ENCODE peak calls at places on chromosomes 16 and 17, in four cellular contexts. F is colonic mucosa; B is transverse colon; A is CD8-positive, alpha-beta T cell. T is an unnamed sample.

GRCh38 chr16:4937782-4938682 is 1.1 kb upstream of the PPL start:
- DNase-seq in F (peak), B (peak), A (no peak), T (no peak)

GRCh38 chr17:11324846-11325420 is 83.9 kb downstream of the SHISA6 start:
- DNase-seq in B (no peak), F (no peak), A (no peak), T (no peak)

GRCh38 chr16:23857901-23858300 is 22.1 kb downstream of the PRKCB start:
- DNase-seq in B (no peak), A (no peak), F (no peak), T (no peak)

GRCh38 chr17:76529224-76529642 is 8.3 kb downstream of the CYGB start:
- DNase-seq in F (peak), A (no peak), B (peak), T (no peak)

GRCh38 chr16:4377573-4378146 is 6.0 kb downstream of the VASN start:
- DNase-seq in A (no peak), B (no peak), F (no peak), T (no peak)

GRCh38 chr16:740764-741505 is at the start of gene CIAO3:
- DNase-seq in F (peak), A (peak), B (peak), T (peak)

GRCh38 chr16:59543641-59544040 is 809.5 kb upstream of the GOT2 start:
- DNase-seq in B (no peak), A (no peak), F (no peak), T (no peak)

GRCh38 chr16:9141813-9142212 is 50.4 kb downstream of the HAPSTR1 start:
- DNase-seq in F (no peak), B (no peak), A (no peak), T (no peak)

GRCh38 chr16:56355786-56356275 is 69.5 kb downstream of the AMFR start:
- DNase-seq in A (no peak), F (no peak), B (peak), T (peak)

GRCh38 chr16:89010210-89010925 is 33.4 kb upstream of the CBFA2T3 start:
- DNase-seq in F (no peak), A (no peak), B (no peak), T (no peak)

GRCh38 chr17:3773511-3773910 is 27.5 kb downstream of the ITGAE start:
- DNase-seq in A (no peak), F (no peak), B (no peak), T (no peak)

GRCh38 chr17:12983986-12984932 is 33.6 kb downstream of the ELAC2 start:
- DNase-seq in A (no peak), F (peak), B (peak), T (no peak)

GRCh38 chr16:27408012-27408601 is 6.1 kb downstream of the IL21R start:
- DNase-seq in A (no peak), B (no peak), F (no peak), T (no peak)

GRCh38 chr17:1362964-1363363 is 37.1 kb downstream of the YWHAE start:
- DNase-seq in F (peak), B (peak), A (no peak), T (no peak)

GRCh38 chr17:42674755-42675347 is 1.9 kb downstream of the PLEKHH3 start:
- DNase-seq in B (peak), F (no peak), A (no peak), T (no peak)

GRCh38 chr17:20852541-20853370 is 190.1 kb downstream of the USP22 start:
- DNase-seq in A (no peak), F (no peak), B (peak), T (no peak)

GRCh38 chr17:81911277-81911961 is at the start of gene PCYT2:
- DNase-seq in F (peak), A (peak), B (peak), T (peak)

GRCh38 chr16:1535391-1536291 is 2.2 kb downstream of the TMEM204 start:
- DNase-seq in F (no peak), B (no peak), A (no peak), T (no peak)

GRCh38 chr17:1252203-1252608 is 18.0 kb upstream of the BHLHA9 start:
- DNase-seq in B (no peak), A (no peak), F (peak), T (no peak)

GRCh38 chr16:22948058-22948602 is 134.2 kb downstream of the HS3ST2 start:
- DNase-seq in B (no peak), F (no peak), A (no peak), T (no peak)

GRCh38 chr17:12959441-12959840 is 58.4 kb downstream of the ELAC2 start:
- DNase-seq in A (no peak), F (no peak), B (no peak), T (no peak)

GRCh38 chr16:69851491-69852240 is 89.5 kb downstream of the WWP2 start:
- DNase-seq in A (no peak), F (no peak), B (no peak), T (no peak)

GRCh38 chr17:14010999-14011692 is 58.2 kb upstream of the COX10 start:
- DNase-seq in A (no peak), F (no peak), B (no peak), T (no peak)

GRCh38 chr17:55383771-55384679 is 37.6 kb downstream of the MMD start:
- DNase-seq in A (no peak), F (no peak), B (no peak), T (no peak)

GRCh38 chr16:68668266-68668665 is 23.2 kb downstream of the CDH3 start:
- DNase-seq in B (no peak), F (no peak), A (no peak), T (no peak)

GRCh38 chr17:71446635-71447034 is 674.2 kb upstream of the SOX9 start:
- DNase-seq in B (no peak), F (no peak), A (no peak), T (no peak)

GRCh38 chr17:37239690-37240344 is 136.0 kb upstream of the C17orf78 start:
- DNase-seq in A (no peak), B (no peak), F (no peak), T (no peak)

GRCh38 chr16:17313085-17313611 is 157.6 kb downstream of the XYLT1 start:
- DNase-seq in F (peak), A (no peak), B (peak), T (no peak)

GRCh38 chr17:37430051-37430591 is 23.4 kb downstream of the TADA2A start:
- DNase-seq in A (no peak), B (no peak), F (no peak), T (no peak)

GRCh38 chr17:7307686-7308624 is 527 bp downstream of the EIF5A start:
- DNase-seq in A (peak), F (peak), B (peak), T (no peak)

GRCh38 chr16:19223235-19223847 is 55.3 kb downstream of the SYT17 start:
- DNase-seq in F (peak), B (peak), A (no peak), T (no peak)

GRCh38 chr17:32827227-32827626 is 49.7 kb downstream of the MYO1D start:
- DNase-seq in A (no peak), B (no peak), F (no peak), T (no peak)

GRCh38 chr16:55853114-55853513 is 20.2 kb upstream of the CES1 start:
- DNase-seq in B (no peak), F (no peak), A (no peak), T (no peak)

GRCh38 chr16:15618392-15618791 is 24.6 kb downstream of the MARF1 start:
- DNase-seq in F (no peak), A (no peak), B (no peak), T (no peak)

GRCh38 chr17:18190629-18191028 is 7.0 kb downstream of the ALKBH5 start:
- DNase-seq in B (no peak), F (no peak), A (no peak), T (no peak)

GRCh38 chr17:16428098-16428882 is 12.9 kb downstream of the TRPV2 start:
- DNase-seq in A (no peak), B (peak), F (peak), T (no peak)

GRCh38 chr17:81164464-81165245 is 652 bp upstream of the PVALEF start:
- DNase-seq in B (no peak), A (no peak), F (no peak), T (no peak)

GRCh38 chr17:4880850-4881249 is 18.5 kb upstream of the C17orf107 start:
- DNase-seq in A (no peak), F (no peak), B (no peak), T (no peak)

GRCh38 chr16:85350973-85351372 is 238.7 kb upstream of the CIBAR2 start:
- DNase-seq in F (peak), B (peak), A (no peak), T (no peak)

GRCh38 chr17:74343526-74344284 is 17.7 kb downstream of the KIF19 start:
- DNase-seq in F (no peak), A (no peak), B (no peak), T (no peak)
- TF ChIP-seq CTCF in F (no peak), A (no peak), B (no peak), T (no peak)

DNA sequence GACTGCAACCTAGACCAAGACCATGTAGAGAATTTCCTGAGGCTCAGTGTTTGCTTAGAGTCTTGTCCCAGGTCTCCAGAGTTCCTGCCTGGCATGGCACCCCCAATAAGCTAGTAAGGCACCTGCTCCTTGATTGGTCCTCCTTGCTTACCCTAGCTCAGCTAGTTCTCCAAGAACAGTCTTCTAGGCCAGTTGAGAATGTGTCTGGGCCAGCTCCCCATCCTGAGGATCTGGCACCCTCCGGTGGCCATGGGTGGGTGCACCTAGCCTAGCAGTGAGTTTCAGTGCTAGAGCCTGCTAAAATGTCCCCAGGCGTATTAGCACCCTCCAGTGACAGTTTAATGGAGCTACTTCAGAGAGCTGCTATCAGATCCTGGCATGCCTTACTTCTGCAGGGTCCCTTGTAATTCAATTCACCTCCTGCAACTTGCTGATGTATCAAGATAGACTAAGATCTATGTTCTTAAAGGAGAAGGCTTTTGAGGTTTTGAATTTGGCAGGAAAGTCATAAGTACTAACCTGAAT is 44.4 kb upstream of the MED13 start:
- DNase-seq in F (peak), A (peak), B (peak), T (no peak)
- TF ChIP-seq CTCF in F (peak), A (peak), B (peak), T (peak)

GRCh38 chr16:84116720-84117481 is at the start of gene MBTPS1:
- DNase-seq in A (peak), F (peak), B (peak), T (peak)
- TF ChIP-seq CTCF in A (peak), F (no peak), B (no peak), T (no peak)

DNA sequence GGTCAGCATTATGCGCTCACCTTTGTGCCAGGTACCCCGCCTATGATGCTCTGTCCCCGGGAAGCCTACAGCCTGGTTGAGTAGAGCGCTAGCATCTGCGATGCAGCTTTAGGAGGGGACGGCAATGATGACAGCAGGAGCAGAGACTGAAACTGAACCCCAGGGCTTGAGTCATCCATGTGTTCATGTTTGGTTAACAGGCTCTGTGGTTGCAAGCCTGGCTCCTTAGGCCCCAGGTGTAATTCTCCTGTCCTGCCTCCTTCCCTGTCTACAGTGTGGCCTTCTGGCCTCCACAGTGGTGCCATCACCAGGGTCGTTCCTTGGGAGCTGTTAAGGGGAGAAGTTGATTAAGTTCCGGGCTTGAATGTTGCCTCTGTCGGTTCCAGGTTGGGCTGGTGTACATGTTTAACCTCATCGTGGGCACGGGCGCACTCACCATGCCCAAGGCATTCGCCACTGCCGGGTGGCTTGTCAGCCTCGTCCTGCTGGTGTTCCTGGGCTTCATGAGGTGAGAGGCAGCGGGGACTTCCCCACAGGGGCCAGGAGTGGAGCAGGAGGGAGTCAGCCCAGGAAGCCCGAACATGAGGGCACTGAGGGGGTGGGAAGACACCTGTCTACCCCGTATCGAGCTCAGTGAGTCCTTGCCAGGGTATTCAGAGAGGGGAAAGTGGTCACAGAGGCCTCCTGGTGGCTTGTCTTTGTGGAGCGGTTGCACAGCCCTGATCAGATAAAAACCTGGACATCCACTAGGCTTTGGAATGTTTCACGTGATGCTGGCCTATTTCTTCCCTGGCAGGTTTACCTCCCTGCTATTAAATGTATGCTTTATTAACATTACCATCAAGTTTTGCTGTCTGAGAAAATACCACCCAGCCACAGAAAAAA is 9.2 kb upstream of the NAT9 start:
- DNase-seq in B (no peak), A (no peak), F (no peak), T (no peak)
- TF ChIP-seq CTCF in B (no peak), A (no peak), F (no peak), T (peak)

DNA sequence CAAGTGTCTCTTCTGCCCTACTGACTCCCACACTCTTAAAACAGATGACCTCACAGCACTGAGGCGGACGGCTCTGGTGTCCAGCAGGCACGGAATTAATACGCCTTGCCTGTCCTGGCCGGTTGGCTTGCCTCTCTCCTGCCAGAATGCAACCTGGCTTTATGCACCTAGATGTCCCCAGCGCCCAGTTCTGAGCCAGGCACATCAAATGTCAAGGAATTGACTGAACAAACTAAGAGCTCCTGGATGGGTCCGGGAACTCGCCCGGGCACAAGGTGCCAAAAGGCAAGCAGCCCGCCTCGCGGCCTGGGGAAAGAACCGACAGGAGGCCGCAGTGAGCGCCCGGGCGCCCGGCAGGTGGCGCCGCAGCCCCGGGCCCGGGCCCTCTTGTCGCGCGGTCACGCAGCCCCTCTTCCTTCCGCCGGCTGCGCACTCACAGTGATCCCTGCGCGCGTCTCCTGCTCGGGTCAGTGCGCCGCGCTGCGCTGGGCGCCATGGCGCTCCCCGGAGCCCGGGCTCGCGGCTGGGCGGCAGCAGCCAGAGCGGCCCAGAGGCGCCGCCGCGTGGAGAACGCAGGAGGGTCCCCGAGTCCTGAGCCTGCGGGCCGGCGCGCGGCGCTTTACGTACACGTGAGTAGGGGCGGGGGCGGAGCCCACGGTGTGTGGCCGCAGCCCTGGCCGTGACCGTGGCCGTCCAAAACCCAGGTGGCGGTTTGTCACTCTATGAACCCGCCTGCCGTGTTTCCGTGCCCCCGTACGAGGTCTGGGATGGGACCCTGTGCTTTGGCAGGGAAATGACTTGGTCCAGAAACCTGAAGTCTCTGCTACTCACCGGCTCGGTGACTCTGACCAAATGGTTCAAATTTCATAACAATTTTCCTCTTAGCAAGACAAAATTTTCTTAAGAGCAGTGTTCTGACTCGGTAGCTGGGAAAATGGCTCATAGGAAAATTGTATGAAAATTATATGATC is at the start of gene RSAD1:
- DNase-seq in B (peak), A (peak), F (peak), T (peak)
- TF ChIP-seq CTCF in B (peak), A (peak), F (peak), T (peak)

DNA sequence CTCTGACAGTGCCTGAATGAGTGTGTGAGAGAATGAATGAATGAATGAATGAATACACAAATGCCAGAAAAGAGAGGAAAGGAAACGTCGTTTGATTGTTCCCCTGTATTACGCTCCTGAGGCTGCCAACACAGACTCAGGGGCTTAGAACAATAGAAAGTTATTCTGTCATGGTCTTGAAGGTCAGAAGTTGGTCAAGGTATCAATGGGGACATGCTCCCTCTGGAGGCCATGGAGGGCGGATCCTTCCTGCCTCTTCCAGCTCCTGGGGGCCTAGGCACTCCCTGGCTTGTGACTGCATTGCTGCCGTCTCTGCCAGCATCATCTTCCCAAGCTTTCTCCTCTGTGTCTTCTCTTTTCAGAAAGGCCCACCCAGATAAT is 1.5 kb upstream of the SLC38A8 start:
- DNase-seq in B (no peak), F (no peak), A (no peak), T (no peak)
- TF ChIP-seq CTCF in B (peak), F (no peak), A (no peak), T (peak)

DNA sequence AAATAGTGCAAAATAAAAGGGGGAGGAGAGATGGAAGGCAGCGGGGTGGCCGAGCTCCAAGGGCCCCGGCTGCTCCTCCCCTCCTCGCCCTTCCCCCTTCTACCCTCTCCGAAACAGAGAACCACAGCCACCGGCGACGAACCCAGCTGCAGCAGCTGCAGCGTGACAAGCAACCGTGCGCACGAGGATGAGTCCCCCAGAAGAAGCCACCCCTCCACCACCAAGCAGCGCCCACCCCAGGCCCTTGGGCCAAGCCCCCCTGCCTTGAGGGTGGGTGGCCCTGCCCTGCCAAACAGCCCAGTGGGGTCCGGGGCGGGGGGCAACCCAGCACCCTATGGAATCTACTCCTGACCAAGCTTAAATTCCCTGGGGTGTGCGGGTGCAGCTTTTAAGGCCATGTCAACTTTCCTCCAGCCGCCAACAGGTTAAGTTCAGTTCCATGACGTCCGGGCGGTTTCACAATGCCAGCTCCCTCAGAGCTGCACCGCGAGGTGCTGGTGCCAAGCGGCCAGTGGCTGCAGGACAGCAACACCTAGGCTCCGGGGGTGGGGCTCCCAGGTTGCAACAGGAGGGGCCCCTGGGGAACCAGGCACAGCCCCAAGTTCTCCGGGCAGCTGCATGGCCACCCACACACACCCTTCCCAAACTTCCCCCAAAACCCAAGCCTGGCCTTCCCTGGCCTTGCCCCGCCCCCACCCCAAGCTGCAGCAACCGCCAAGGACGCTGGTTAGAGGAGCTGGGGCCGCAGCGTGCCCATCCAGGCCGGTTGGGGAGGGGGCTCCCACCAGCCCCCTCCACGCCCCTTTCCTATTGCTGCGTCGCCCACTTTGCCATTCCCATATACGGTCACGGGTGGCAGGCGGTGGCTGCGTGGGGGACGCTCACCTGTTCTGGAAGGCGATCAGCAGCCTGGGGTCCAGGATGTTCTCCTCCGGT is 2.0 kb downstream of the CBX4 start:
- DNase-seq in A (no peak), F (peak), B (peak), T (no peak)
- TF ChIP-seq CTCF in A (no peak), F (no peak), B (peak), T (no peak)

T was measured in type B pancreatic cell.